ENCODE peak calls at places on chromosomes 3 and 15, in ten cellular contexts. K is heart right ventricle, C is Panc1, D is GM23248, X is transverse colon, Y is MM.1S, T is heart left ventricle, L is uterus, V is cardiac muscle cell, R is lower lobe of right lung. W is an unnamed sample.

GRCh38 chr15:30940359-30940758 is 36.6 kb downstream of the FAN1 start:
- DNase-seq in C (no peak), L (no peak), Y (no peak), T (no peak), V (no peak), D (no peak), X (peak; percentile 40), R (no peak), K (no peak), W (no peak)

GRCh38 chr15:92848852-92849598 is 51.1 kb upstream of the CHD2 start:
- DNase-seq in T (no peak), L (no peak), K (no peak), C (no peak), Y (no peak), V (peak; percentile 98), R (no peak), D (peak; percentile 33), X (no peak), W (no peak)

GRCh38 chr3:127753898-127754410 is 68.4 kb downstream of the MGLL start:
- DNase-seq in T (no peak), C (no peak), K (no peak), R (peak; percentile 65), X (no peak), D (no peak), V (no peak), Y (no peak), L (no peak), W (no peak)

GRCh38 chr15:56208641-56209155 is 35.0 kb downstream of the RFX7 start:
- DNase-seq in K (no peak), V (peak; percentile 14), D (no peak), T (no peak), C (no peak), R (no peak), X (no peak), Y (no peak), L (no peak), W (no peak)

GRCh38 chr3:197908957-197909701 is 40.9 kb upstream of the RPL35A start:
- DNase-seq in L (no peak), T (no peak), V (no peak), Y (no peak), K (no peak), X (no peak), D (peak; percentile 35), R (no peak), C (no peak), W (no peak)

GRCh38 chr3:148307443-148307843 is 390.3 kb upstream of the AGTR1 start:
- DNase-seq in V (no peak), K (no peak), C (no peak), Y (no peak), L (no peak), X (no peak), D (no peak), T (no peak), R (no peak), W (no peak)

GRCh38 chr15:32829441-32829840 is 111.6 kb downstream of the GREM1 start:
- DNase-seq in X (no peak), T (no peak), D (no peak), R (no peak), C (no peak), K (no peak), Y (no peak), V (no peak), L (no peak), W (no peak)

GRCh38 chr3:188571531-188572115 is 417.7 kb downstream of the LPP start:
- DNase-seq in X (no peak), C (no peak), D (no peak), V (no peak), R (no peak), K (no peak), L (no peak), Y (no peak), T (no peak), W (peak; percentile 52)

GRCh38 chr3:158539414-158540014 is 31.5 kb upstream of the MLF1 start:
- DNase-seq in T (peak; percentile 7), L (no peak), V (peak; percentile 74), X (peak; percentile 24), K (peak; percentile 21), Y (peak; percentile 77), R (no peak), D (peak; percentile 68), C (peak; percentile 18), W (peak; percentile 63)

GRCh38 chr3:61903931-61904657 is 342.7 kb downstream of the PTPRG start:
- DNase-seq in T (peak; percentile 34), V (peak; percentile 48), D (peak; percentile 38), Y (no peak), R (no peak), X (no peak), K (no peak), L (no peak), C (no peak), W (no peak)

GRCh38 chr15:46416544-46416943 is 781.7 kb downstream of the SQOR start:
- DNase-seq in Y (no peak), D (peak; percentile 3), V (peak; percentile 10), X (no peak), T (peak; percentile 17), K (peak; percentile 49), R (no peak), C (no peak), L (no peak), W (no peak)

GRCh38 chr3:117809157-117810081 is 1099.8 kb downstream of the TUSC7 start:
- DNase-seq in Y (no peak), C (no peak), V (no peak), R (no peak), K (no peak), X (no peak), L (no peak), D (no peak), T (no peak), W (no peak)

DNA sequence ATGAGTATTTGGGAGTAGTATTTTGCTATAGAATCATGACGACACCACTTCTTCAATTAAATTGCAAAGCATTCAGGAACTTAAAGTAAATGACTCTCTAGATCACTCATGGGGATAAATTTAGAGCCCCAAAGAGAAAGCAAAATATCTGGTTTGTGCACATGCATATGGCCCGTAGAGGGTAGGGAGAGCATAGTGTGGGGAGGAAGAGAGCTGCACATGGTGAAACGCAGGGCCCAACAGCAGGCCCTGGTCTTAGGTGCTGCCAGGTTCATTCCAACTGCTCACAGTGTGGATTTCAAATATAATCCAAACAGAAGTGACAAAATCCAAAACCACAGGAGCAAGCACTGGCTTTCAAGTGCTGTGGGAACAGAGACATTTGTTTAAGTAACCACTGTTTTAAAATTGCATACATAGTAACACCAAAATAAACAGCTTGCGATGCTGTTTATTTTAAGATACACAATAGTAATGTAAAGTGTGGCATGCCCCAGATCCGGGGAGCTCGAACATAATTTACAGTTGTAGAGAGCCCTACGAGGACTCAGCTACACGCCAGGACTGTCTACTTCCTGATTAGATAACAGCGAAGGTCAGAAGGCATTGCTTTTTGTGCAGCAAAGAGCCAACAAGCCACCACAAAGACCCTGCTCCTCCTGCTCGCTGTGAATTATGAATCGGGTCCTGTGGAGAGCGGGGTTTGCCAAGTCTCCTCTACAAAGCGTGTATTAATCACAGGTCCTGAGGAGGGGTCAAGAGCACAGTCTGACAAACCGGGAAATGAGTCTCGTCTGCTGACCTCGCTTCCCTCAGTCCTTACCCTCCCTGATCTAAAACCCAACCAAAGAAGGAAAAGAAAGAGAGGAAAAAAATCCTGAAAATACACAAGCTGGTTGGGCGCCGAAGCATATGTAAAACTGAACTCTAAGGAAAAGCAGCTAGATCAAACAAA is 80.6 kb downstream of the MEIS2 start:
- DNase-seq in T (no peak), L (no peak), Y (no peak), R (no peak), D (no peak), K (no peak), C (no peak), X (no peak), V (peak; percentile 63), W (no peak)
- H3K27ac ChIP-seq in T (peak overlapping the region; percentile 71), L (peak overlapping the region; percentile 77), Y (no peak overlapping the region), R (peak overlapping the region; percentile 22), D (no peak overlapping the region), K (peak overlapping the region; percentile 73), C (peak overlapping the region; percentile 71), X (peak overlapping the region; percentile 50), V (peak overlapping the region; percentile 91), W (no peak overlapping the region)

GRCh38 chr3:170154084-170154483 is 27.4 kb downstream of the PHC3 start:
- DNase-seq in Y (no peak), C (no peak), D (peak; percentile 53), L (no peak), T (no peak), V (no peak), X (no peak), K (no peak), R (no peak), W (no peak)
- H3K27ac ChIP-seq in Y (peak overlapping the region; percentile 92), C (no peak overlapping the region), D (no peak overlapping the region), L (no peak overlapping the region), T (no peak overlapping the region), V (peak overlapping the region; percentile 74), X (peak overlapping the region; percentile 71), K (peak overlapping the region; percentile 11), R (no peak overlapping the region), W (no peak overlapping the region)

GRCh38 chr3:90080988-90081387 is 973.6 kb downstream of the EPHA3 start:
- DNase-seq in Y (no peak), T (no peak), X (no peak), L (no peak), D (no peak), C (no peak), V (no peak), K (no peak), R (no peak), W (no peak)
- H3K27ac ChIP-seq in Y (no peak overlapping the region), T (no peak overlapping the region), X (no peak overlapping the region), L (no peak overlapping the region), D (no peak overlapping the region), C (no peak overlapping the region), V (no peak overlapping the region), K (no peak overlapping the region), R (no peak overlapping the region), W (no peak overlapping the region)

GRCh38 chr3:170997966-170998913 is 28.3 kb downstream of the SLC2A2 start:
- DNase-seq in T (no peak), X (peak; percentile 20), D (peak; percentile 60), L (peak; percentile 24), C (no peak), V (peak; percentile 32), Y (no peak), R (no peak), K (no peak), W (no peak)

GRCh38 chr3:171001250-171001893 is 25.1 kb downstream of the SLC2A2 start:
- DNase-seq in K (no peak), V (no peak), T (no peak), R (no peak), C (no peak), L (no peak), X (no peak), D (no peak), Y (no peak), W (no peak)

GRCh38 chr3:170999737-171000242 is 26.7 kb downstream of the SLC2A2 start:
- DNase-seq in C (peak; percentile 24), X (peak; percentile 49), D (peak; percentile 64), T (no peak), R (no peak), K (no peak), L (peak; percentile 26), Y (no peak), V (peak; percentile 74), W (no peak)

GRCh38 chr3:171001957-171002694 is 24.4 kb downstream of the SLC2A2 start:
- DNase-seq in C (peak; percentile 61), X (peak; percentile 18), K (no peak), R (no peak), Y (no peak), V (peak; percentile 23), D (peak; percentile 29), L (no peak), T (no peak), W (no peak)

DNA sequence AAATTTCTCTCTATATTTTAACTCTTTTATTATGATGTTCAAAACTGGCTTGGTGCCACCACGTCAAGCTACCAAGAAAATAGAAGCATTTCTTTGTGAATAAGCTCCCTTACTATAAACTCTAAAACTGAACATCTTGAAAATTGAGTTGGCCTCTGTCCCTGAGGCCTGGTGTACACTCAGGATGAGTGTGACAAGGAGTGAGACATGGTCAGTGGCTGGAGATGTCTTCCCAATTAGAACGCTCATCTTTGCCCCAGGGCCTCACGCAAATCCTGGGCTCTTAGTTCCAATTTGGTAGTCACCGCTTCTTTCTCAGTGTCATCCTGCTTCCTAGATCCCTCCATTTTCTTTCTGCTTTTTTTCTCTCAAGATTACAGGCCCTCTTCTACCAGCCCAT is 26.2 kb downstream of the SLC2A2 start:
- DNase-seq in D (peak; percentile 63), L (no peak), T (no peak), C (no peak), Y (no peak), X (no peak), V (no peak), R (no peak), K (no peak), W (no peak)
- H3K27ac ChIP-seq in D (peak overlapping the region; percentile 44), L (no peak overlapping the region), T (no peak overlapping the region), C (no peak overlapping the region), Y (no peak overlapping the region), X (peak overlapping the region; percentile 18), V (no peak overlapping the region), R (no peak overlapping the region), K (no peak overlapping the region), W (no peak overlapping the region)